ENCODE peak calls at places on chromosome 2, in eight cellular contexts. O is Peyer's patch; P is ovary; S is transverse colon; T is endodermal cell; Z is CD4-positive, alpha-beta T cell; E is neural progenitor cell; A is tibial nerve. G is an unnamed sample.

GRCh38 chr2:149058936-149059335 is 20.4 kb downstream of the LYPD6B start:
- DNase-seq in O (no peak), A (no peak), S (no peak), T (peak; percentile 29), E (no peak), Z (no peak), P (no peak), G (no peak)

GRCh38 chr2:54370405-54371104 is 85.6 kb upstream of the SPTBN1 start:
- DNase-seq in O (no peak), S (no peak), Z (no peak), T (no peak), P (no peak), E (no peak), A (no peak), G (no peak)

GRCh38 chr2:166573393-166573792 is 79.3 kb upstream of the SCN7A start:
- DNase-seq in Z (no peak), S (no peak), P (no peak), A (no peak), T (peak; percentile 75), E (peak; percentile 80), O (no peak), G (no peak)

GRCh38 chr2:234628953-234629352 is 132.1 kb upstream of the ARL4C start:
- DNase-seq in S (no peak), P (no peak), T (no peak), Z (no peak), E (no peak), O (no peak), A (no peak), G (no peak)

GRCh38 chr2:225008179-225008829 is 34.0 kb downstream of the DOCK10 start:
- DNase-seq in T (no peak), P (no peak), S (no peak), A (no peak), O (no peak), Z (no peak), E (no peak), G (no peak)

GRCh38 chr2:240796543-240797499 is 23.2 kb downstream of the KIF1A start:
- DNase-seq in Z (no peak), O (no peak), P (no peak), T (no peak), A (no peak), S (no peak), E (no peak), G (no peak)

GRCh38 chr2:150370600-150370999 is 116.9 kb downstream of the RND3 start:
- DNase-seq in A (no peak), Z (no peak), P (no peak), T (no peak), S (peak; percentile 32), E (no peak), O (no peak), G (no peak)

GRCh38 chr2:59567115-59567514 is 986.3 kb downstream of the BCL11A start:
- DNase-seq in A (no peak), T (peak; percentile 51), Z (no peak), O (no peak), E (no peak), P (no peak), S (peak; percentile 12), G (no peak)

GRCh38 chr2:39379643-39380524 is 57.2 kb downstream of the MAP4K3 start:
- DNase-seq in T (no peak), A (peak; percentile 65), O (no peak), E (peak; percentile 43), S (no peak), Z (no peak), P (no peak), G (no peak)

GRCh38 chr2:63790491-63790890 is 51.2 kb upstream of the UGP2 start:
- DNase-seq in P (no peak), Z (no peak), O (no peak), A (no peak), T (no peak), S (no peak), E (no peak), G (no peak)

GRCh38 chr2:40434638-40435296 is 17.1 kb downstream of the SLC8A1 start:
- DNase-seq in Z (no peak), S (no peak), T (no peak), A (no peak), O (no peak), P (no peak), E (no peak), G (no peak)

GRCh38 chr2:111168528-111168929 is 47.8 kb downstream of the BCL2L11 start:
- DNase-seq in S (peak; percentile 57), T (no peak), O (no peak), Z (peak; percentile 10), P (no peak), A (peak; percentile 15), E (no peak), G (no peak)

GRCh38 chr2:81283081-81283480 is 978.5 kb upstream of the LRRTM1 start:
- DNase-seq in T (no peak), Z (no peak), A (no peak), S (no peak), P (no peak), E (no peak), O (no peak), G (no peak)

GRCh38 chr2:42164046-42164445 is 5.1 kb upstream of the EML4 start:
- DNase-seq in S (no peak), A (no peak), P (no peak), T (no peak), O (no peak), Z (no peak), E (no peak), G (no peak)
- H3K27ac ChIP-seq in S (no peak overlapping the region), A (no peak overlapping the region), P (no peak overlapping the region), T (no peak overlapping the region), O (no peak overlapping the region), Z (no peak overlapping the region), E (no peak overlapping the region), G (no peak overlapping the region)

DNA sequence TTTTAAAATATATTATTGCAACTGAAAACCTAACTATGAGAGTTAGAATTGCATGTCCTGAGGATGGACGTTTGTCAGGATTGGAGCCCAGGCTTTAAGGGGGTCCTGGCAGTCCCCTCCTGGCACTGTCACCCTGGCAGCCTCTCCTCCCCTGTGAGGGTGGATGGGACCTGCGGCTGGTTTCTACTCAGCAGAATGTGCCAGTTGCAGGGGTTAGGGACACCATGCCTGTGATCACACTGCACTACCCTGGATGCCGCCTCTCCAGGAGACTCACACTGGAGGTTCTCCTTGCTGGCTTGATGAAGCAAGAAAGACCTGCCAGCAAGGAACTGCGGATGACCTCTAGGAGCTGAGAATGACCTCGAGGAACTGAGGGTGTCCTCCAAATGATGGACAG is 356.7 kb upstream of the MYT1L start:
- DNase-seq in O (peak; percentile 33), Z (no peak), T (no peak), P (no peak), S (no peak), A (no peak), E (no peak), G (no peak)
- H3K27ac ChIP-seq in O (no peak overlapping the region), Z (no peak overlapping the region), T (no peak overlapping the region), P (no peak overlapping the region), S (no peak overlapping the region), A (no peak overlapping the region), E (no peak overlapping the region), G (no peak overlapping the region)

DNA sequence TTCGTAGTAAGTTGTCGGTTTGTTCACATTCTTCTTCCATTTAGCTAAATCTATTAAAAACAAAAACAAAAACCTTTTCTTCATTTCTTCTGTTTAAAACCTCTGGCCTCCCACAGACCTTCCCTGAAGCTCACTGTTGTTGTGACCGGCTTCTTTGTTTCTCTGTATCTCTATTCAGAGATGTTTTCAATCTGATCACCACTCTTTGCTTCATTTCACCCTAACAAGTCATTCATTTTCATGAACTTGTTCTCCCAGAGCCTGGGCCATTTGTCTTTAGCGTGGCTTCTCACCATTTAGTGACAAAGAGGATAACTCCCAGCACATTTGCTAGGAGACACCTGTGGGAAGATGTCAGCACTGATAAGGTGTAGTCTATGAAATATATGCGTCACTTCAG is 794.2 kb downstream of the ERBB4 start:
- DNase-seq in T (no peak), A (no peak), Z (no peak), O (no peak), S (no peak), E (peak; percentile 72), P (no peak), G (no peak)
- H3K27ac ChIP-seq in T (peak overlapping the region; percentile 78), A (no peak overlapping the region), Z (no peak overlapping the region), O (no peak overlapping the region), S (no peak overlapping the region), E (peak overlapping the region; percentile 86), P (no peak overlapping the region), G (peak overlapping the region; percentile 75)

GRCh38 chr2:223328578-223328977 is 273.6 kb downstream of the SCG2 start:
- DNase-seq in Z (no peak), P (no peak), T (no peak), O (no peak), A (no peak), S (no peak), E (no peak), G (no peak)
- H3K27ac ChIP-seq in Z (no peak overlapping the region), P (no peak overlapping the region), T (no peak overlapping the region), O (no peak overlapping the region), A (no peak overlapping the region), S (no peak overlapping the region), E (no peak overlapping the region), G (no peak overlapping the region)

DNA sequence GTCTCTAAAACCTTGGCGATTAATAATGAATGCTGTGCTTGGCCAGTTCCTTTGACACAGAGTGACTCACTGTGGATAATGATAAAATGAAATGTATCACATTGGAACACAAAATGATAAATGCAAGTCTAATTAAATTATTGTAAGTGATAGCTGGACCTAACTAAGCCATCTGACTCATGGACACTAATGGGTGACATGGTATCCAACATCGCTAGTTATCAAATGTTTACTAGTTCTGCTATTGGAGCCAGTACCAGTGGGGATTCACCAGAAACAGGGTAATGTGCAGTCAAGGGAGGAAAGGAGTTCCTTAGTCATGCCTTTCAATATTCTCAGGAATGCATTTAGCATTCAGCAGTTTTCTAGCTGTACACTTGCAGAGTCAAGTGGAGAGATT is 736.3 kb upstream of the ACVR2A start:
- DNase-seq in T (no peak), Z (no peak), A (no peak), O (no peak), E (no peak), S (no peak), P (no peak), G (no peak)
- H3K27ac ChIP-seq in T (no peak overlapping the region), Z (no peak overlapping the region), A (no peak overlapping the region), O (no peak overlapping the region), E (no peak overlapping the region), S (no peak overlapping the region), P (no peak overlapping the region), G (no peak overlapping the region)

DNA sequence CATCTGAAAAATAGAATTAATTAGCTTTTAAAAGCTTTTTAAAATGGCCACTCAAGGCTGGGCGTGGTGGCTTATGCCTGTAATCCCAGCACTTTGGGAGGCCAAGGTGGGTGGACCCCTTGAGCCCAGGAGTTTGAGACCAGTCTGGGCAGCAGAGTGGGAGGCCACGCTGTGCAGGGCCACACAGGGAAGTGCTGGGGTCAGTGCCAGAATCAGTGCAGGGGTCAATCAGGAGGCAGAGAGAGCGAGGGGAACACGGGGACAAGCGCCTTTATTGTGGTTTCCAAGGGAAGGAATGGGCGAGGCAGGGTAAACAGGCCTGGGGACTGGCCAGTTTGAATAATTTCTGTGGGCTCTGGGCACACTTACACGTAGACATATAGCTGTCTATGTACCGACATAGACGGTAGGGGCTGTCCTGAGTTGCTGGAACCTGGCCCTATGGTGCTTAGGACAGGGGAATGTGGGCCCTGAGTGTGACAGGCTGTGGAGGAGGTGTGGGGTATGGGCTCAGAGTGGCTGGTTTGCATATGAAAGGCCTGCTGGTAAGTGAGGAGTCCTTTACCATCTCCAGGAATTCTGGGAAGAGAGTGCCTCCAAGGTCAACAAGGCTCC is 42.9 kb downstream of the DYSF start:
- DNase-seq in Z (no peak), P (no peak), T (peak; percentile 64), E (no peak), A (no peak), S (no peak), O (no peak), G (no peak)
- H3K27ac ChIP-seq in Z (no peak overlapping the region), P (no peak overlapping the region), T (no peak overlapping the region), E (no peak overlapping the region), A (no peak overlapping the region), S (no peak overlapping the region), O (no peak overlapping the region), G (no peak overlapping the region)

G was measured in caudate nucleus.